ENCODE peak calls at places on chromosomes 2 and 18, in ten cellular contexts. One of them, this sample, is unnamed.
A peak's percentile ranks its signal among the peaks of the same experiment; 100 is the strongest.

GRCh38 chr2:20196053-20196880 is 28.7 kb downstream of the SDC1 start:
- DNase-seq in tibial artery: no peak
- DNase-seq in H1: no peak
- DNase-seq in cardiac muscle cell: no peak
- DNase-seq in uterus: no peak
- DNase-seq in NT2/D1: no peak
- DNase-seq in transverse colon: peak; percentile 78
- DNase-seq in GM23338: no peak
- DNase-seq in lung: peak; percentile 79
- DNase-seq in mucosa of descending colon: peak; percentile 78
- DNase-seq in this sample: no peak

GRCh38 chr18:50594931-50595330 is 35.0 kb downstream of the MAPK4 start:
- DNase-seq in tibial artery: no peak
- DNase-seq in H1: no peak
- DNase-seq in cardiac muscle cell: peak; percentile 67
- DNase-seq in uterus: no peak
- DNase-seq in NT2/D1: no peak
- DNase-seq in transverse colon: peak; percentile 18
- DNase-seq in GM23338: no peak
- DNase-seq in lung: no peak
- DNase-seq in mucosa of descending colon: no peak
- DNase-seq in this sample: no peak

GRCh38 chr2:54041135-54041534 is 70.3 kb upstream of the PSME4 start:
- DNase-seq in tibial artery: no peak
- DNase-seq in H1: no peak
- DNase-seq in cardiac muscle cell: no peak
- DNase-seq in uterus: no peak
- DNase-seq in NT2/D1: no peak
- DNase-seq in transverse colon: no peak
- DNase-seq in GM23338: no peak
- DNase-seq in lung: no peak
- DNase-seq in mucosa of descending colon: no peak
- DNase-seq in this sample: no peak

GRCh38 chr18:48829443-48830149 is 121.2 kb downstream of the SMAD7 start:
- DNase-seq in tibial artery: peak; percentile 81
- DNase-seq in H1: no peak
- DNase-seq in cardiac muscle cell: no peak
- DNase-seq in uterus: peak; percentile 18
- DNase-seq in NT2/D1: no peak
- DNase-seq in transverse colon: no peak
- DNase-seq in GM23338: peak; percentile 70
- DNase-seq in lung: no peak
- DNase-seq in mucosa of descending colon: no peak
- DNase-seq in this sample: no peak

GRCh38 chr2:105396254-105397024 is 2.4 kb downstream of the FHL2 start:
- DNase-seq in tibial artery: peak; percentile 77
- DNase-seq in H1: no peak
- DNase-seq in cardiac muscle cell: peak; percentile 87
- DNase-seq in uterus: no peak
- DNase-seq in NT2/D1: peak; percentile 27
- DNase-seq in transverse colon: peak; percentile 78
- DNase-seq in GM23338: no peak
- DNase-seq in lung: no peak
- DNase-seq in mucosa of descending colon: peak; percentile 81
- DNase-seq in this sample: peak; percentile 31

GRCh38 chr2:159788218-159788617 is 9.8 kb downstream of the CD302 start:
- DNase-seq in tibial artery: no peak
- DNase-seq in H1: no peak
- DNase-seq in cardiac muscle cell: no peak
- DNase-seq in uterus: no peak
- DNase-seq in NT2/D1: no peak
- DNase-seq in transverse colon: peak; percentile 70
- DNase-seq in GM23338: no peak
- DNase-seq in lung: peak; percentile 65
- DNase-seq in mucosa of descending colon: no peak
- DNase-seq in this sample: no peak

GRCh38 chr2:240462704-240463273 is 27.3 kb downstream of the GPC1 start:
- DNase-seq in tibial artery: no peak
- DNase-seq in H1: no peak
- DNase-seq in cardiac muscle cell: no peak
- DNase-seq in uterus: peak; percentile 11
- DNase-seq in NT2/D1: no peak
- DNase-seq in transverse colon: peak; percentile 4
- DNase-seq in GM23338: no peak
- DNase-seq in lung: no peak
- DNase-seq in mucosa of descending colon: no peak
- DNase-seq in this sample: no peak

GRCh38 chr2:81283081-81283480 is 978.5 kb upstream of the LRRTM1 start:
- DNase-seq in tibial artery: no peak
- DNase-seq in H1: no peak
- DNase-seq in cardiac muscle cell: no peak
- DNase-seq in uterus: no peak
- DNase-seq in NT2/D1: no peak
- DNase-seq in transverse colon: no peak
- DNase-seq in GM23338: no peak
- DNase-seq in lung: no peak
- DNase-seq in mucosa of descending colon: no peak
- DNase-seq in this sample: no peak

GRCh38 chr18:54973046-54973445 is 13.8 kb upstream of the CCDC68 start:
- DNase-seq in tibial artery: no peak
- DNase-seq in H1: no peak
- DNase-seq in cardiac muscle cell: no peak
- DNase-seq in uterus: no peak
- DNase-seq in NT2/D1: no peak
- DNase-seq in transverse colon: no peak
- DNase-seq in GM23338: no peak
- DNase-seq in lung: no peak
- DNase-seq in mucosa of descending colon: no peak
- DNase-seq in this sample: no peak

GRCh38 chr2:109126501-109126860 is 2.5 kb upstream of the SH3RF3 start:
- DNase-seq in tibial artery: no peak
- DNase-seq in H1: no peak
- DNase-seq in cardiac muscle cell: peak; percentile 88
- DNase-seq in uterus: no peak
- DNase-seq in NT2/D1: no peak
- DNase-seq in transverse colon: no peak
- DNase-seq in GM23338: no peak
- DNase-seq in lung: no peak
- DNase-seq in mucosa of descending colon: no peak
- DNase-seq in this sample: peak; percentile 18

GRCh38 chr2:38220164-38220563 is 144.2 kb upstream of the CYP1B1 start:
- DNase-seq in tibial artery: no peak
- DNase-seq in H1: no peak
- DNase-seq in cardiac muscle cell: no peak
- DNase-seq in uterus: no peak
- DNase-seq in NT2/D1: no peak
- DNase-seq in transverse colon: no peak
- DNase-seq in GM23338: no peak
- DNase-seq in lung: no peak
- DNase-seq in mucosa of descending colon: no peak
- DNase-seq in this sample: no peak

GRCh38 chr2:164896634-164897033 is 55.0 kb upstream of the COBLL1 start:
- DNase-seq in tibial artery: no peak
- DNase-seq in H1: no peak
- DNase-seq in cardiac muscle cell: peak; percentile 55
- DNase-seq in uterus: no peak
- DNase-seq in NT2/D1: no peak
- DNase-seq in transverse colon: no peak
- DNase-seq in GM23338: no peak
- DNase-seq in lung: no peak
- DNase-seq in mucosa of descending colon: no peak
- DNase-seq in this sample: peak; percentile 34

GRCh38 chr2:163732718-163733117 is 3.1 kb downstream of the FIGN start:
- DNase-seq in tibial artery: no peak
- DNase-seq in H1: no peak
- DNase-seq in cardiac muscle cell: no peak
- DNase-seq in uterus: no peak
- DNase-seq in NT2/D1: no peak
- DNase-seq in transverse colon: no peak
- DNase-seq in GM23338: no peak
- DNase-seq in lung: no peak
- DNase-seq in mucosa of descending colon: no peak
- DNase-seq in this sample: no peak

GRCh38 chr2:163735692-163736432 is at the start of gene FIGN:
- DNase-seq in tibial artery: peak; percentile 90
- DNase-seq in H1: peak; percentile 70
- DNase-seq in cardiac muscle cell: peak; percentile 92
- DNase-seq in uterus: peak; percentile 76
- DNase-seq in NT2/D1: peak; percentile 69
- DNase-seq in transverse colon: peak; percentile 41
- DNase-seq in GM23338: peak; percentile 87
- DNase-seq in lung: peak; percentile 72
- DNase-seq in mucosa of descending colon: peak; percentile 60
- DNase-seq in this sample: peak; percentile 87

GRCh38 chr2:163733301-163733938 is 2.4 kb downstream of the FIGN start:
- DNase-seq in tibial artery: peak; percentile 58
- DNase-seq in H1: no peak
- DNase-seq in cardiac muscle cell: no peak
- DNase-seq in uterus: peak; percentile 14
- DNase-seq in NT2/D1: no peak
- DNase-seq in transverse colon: no peak
- DNase-seq in GM23338: no peak
- DNase-seq in lung: no peak
- DNase-seq in mucosa of descending colon: no peak
- DNase-seq in this sample: peak; percentile 33

GRCh38 chr2:163734911-163735691 is 707 bp downstream of the FIGN start:
- DNase-seq in tibial artery: no peak
- DNase-seq in H1: no peak
- DNase-seq in cardiac muscle cell: peak; percentile 21
- DNase-seq in uterus: no peak
- DNase-seq in NT2/D1: no peak
- DNase-seq in transverse colon: no peak
- DNase-seq in GM23338: peak; percentile 59
- DNase-seq in lung: no peak
- DNase-seq in mucosa of descending colon: no peak
- DNase-seq in this sample: peak; percentile 60

DNA sequence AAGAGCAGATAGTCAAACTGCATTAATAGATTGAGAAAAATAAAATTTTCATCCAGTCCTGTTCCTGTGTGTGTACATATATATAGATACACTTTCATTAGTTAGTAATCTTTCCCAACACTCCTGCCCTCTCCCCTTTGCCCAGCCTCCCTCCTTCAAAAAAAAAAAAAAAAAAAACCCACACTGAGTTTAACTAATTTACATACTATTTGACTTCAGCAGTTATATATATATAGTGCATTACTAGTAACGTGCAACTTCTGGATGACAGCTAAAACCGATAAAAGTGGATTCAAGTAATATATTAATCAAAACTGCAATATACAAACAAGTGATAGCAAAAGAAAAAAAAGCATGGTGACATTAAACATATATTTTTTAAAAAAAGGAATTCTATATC is 1.4 kb downstream of the FIGN start:
- DNase-seq in tibial artery: no peak
- DNase-seq in H1: no peak
- DNase-seq in cardiac muscle cell: no peak
- DNase-seq in uterus: no peak
- DNase-seq in NT2/D1: no peak
- DNase-seq in transverse colon: no peak
- DNase-seq in GM23338: no peak
- DNase-seq in lung: no peak
- DNase-seq in mucosa of descending colon: no peak
- DNase-seq in this sample: no peak
- H3K4me3 ChIP-seq in tibial artery: peak overlapping the region; percentile 65
- H3K4me3 ChIP-seq in H1: peak overlapping the region; percentile 54
- H3K4me3 ChIP-seq in cardiac muscle cell: peak overlapping the region; percentile 98
- H3K4me3 ChIP-seq in uterus: peak overlapping the region; percentile 46
- H3K4me3 ChIP-seq in NT2/D1: peak overlapping the region; percentile 48
- H3K4me3 ChIP-seq in transverse colon: peak overlapping the region; percentile 58
- H3K4me3 ChIP-seq in GM23338: peak overlapping the region; percentile 80
- H3K4me3 ChIP-seq in lung: no peak overlapping the region
- H3K4me3 ChIP-seq in mucosa of descending colon: no peak overlapping the region
- H3K4me3 ChIP-seq in this sample: peak overlapping the region; percentile 86

GRCh38 chr2:8576525-8577157 is 105.2 kb upstream of the ID2 start:
- DNase-seq in tibial artery: no peak
- DNase-seq in H1: no peak
- DNase-seq in cardiac muscle cell: no peak
- DNase-seq in uterus: no peak
- DNase-seq in NT2/D1: no peak
- DNase-seq in transverse colon: peak; percentile 29
- DNase-seq in GM23338: no peak
- DNase-seq in lung: no peak
- DNase-seq in mucosa of descending colon: peak; percentile 58
- DNase-seq in this sample: no peak
- H3K4me1 ChIP-seq in tibial artery: peaks cover 4% of the 10 kb centered on the region
- H3K4me1 ChIP-seq in H1: no peaks in the 10 kb centered on the region
- H3K4me1 ChIP-seq in cardiac muscle cell: peaks cover 27% of the 10 kb centered on the region
- H3K4me1 ChIP-seq in uterus: no peaks in the 10 kb centered on the region
- H3K4me1 ChIP-seq in NT2/D1: peaks cover 32% of the 10 kb centered on the region
- H3K4me1 ChIP-seq in transverse colon: peaks cover 12% of the 10 kb centered on the region
- H3K4me1 ChIP-seq in GM23338: peaks cover 6% of the 10 kb centered on the region
- H3K4me1 ChIP-seq in lung: peaks cover 13% of the 10 kb centered on the region
- H3K4me1 ChIP-seq in mucosa of descending colon: peaks cover 11% of the 10 kb centered on the region
- H3K4me1 ChIP-seq in this sample: no peaks in the 10 kb centered on the region

DNA sequence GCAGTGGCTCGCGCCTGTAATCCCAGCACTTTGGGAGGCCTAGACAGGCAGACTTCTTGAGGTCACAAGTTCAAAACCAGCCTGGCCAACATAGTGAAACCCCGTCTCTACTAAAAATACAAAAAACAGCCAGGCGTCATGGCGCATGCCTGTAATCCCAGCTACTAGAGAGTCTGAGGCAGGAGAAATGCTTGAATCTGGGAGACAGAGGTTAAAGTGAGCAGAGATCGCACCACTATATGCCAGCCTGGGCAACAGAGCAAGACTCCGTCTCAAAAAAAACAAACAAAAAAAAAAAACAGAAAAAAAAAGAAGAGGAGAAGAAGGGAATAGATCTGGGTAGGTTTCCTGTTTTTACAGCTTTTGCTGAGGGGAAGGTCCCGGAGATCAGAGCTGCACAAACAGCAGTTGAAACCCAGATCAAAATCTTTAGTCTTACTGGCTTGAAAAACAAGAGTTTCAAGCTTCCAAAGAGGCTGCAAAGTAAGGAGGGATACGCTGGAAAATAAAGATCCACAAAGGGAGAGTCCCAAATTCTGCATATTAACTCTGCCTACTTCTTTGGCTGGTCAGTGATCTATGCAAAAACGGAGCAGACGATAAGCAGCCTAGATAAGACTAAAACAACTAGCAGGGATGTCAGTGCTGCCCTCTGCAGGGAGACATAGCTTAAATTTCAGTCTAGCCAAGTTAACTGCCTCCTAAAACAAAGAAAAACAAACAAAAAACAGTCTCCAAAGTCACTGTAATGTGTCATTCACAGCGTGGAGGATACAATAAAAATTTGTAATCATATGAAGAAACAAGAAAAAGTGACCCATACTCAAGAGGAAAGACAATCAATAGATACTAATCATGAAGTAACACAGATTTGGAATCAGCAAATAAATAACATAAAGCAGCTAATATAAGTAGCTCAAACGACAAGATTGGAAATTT is 74.1 kb downstream of the TLK1 start:
- DNase-seq in tibial artery: no peak
- DNase-seq in H1: peak; percentile 34
- DNase-seq in cardiac muscle cell: peak; percentile 68
- DNase-seq in uterus: no peak
- DNase-seq in NT2/D1: peak; percentile 22
- DNase-seq in transverse colon: peak; percentile 57
- DNase-seq in GM23338: peak; percentile 86
- DNase-seq in lung: no peak
- DNase-seq in mucosa of descending colon: no peak
- DNase-seq in this sample: peak; percentile 9
- H3K4me3 ChIP-seq in tibial artery: peak overlapping the region; percentile 0
- H3K4me3 ChIP-seq in H1: no peak overlapping the region
- H3K4me3 ChIP-seq in cardiac muscle cell: no peak overlapping the region
- H3K4me3 ChIP-seq in uterus: no peak overlapping the region
- H3K4me3 ChIP-seq in NT2/D1: no peak overlapping the region
- H3K4me3 ChIP-seq in transverse colon: no peak overlapping the region
- H3K4me3 ChIP-seq in GM23338: no peak overlapping the region
- H3K4me3 ChIP-seq in lung: no peak overlapping the region
- H3K4me3 ChIP-seq in mucosa of descending colon: no peak overlapping the region
- H3K4me3 ChIP-seq in this sample: no peak overlapping the region

GRCh38 chr2:36740031-36740430 is 43.5 kb downstream of the VIT start:
- DNase-seq in tibial artery: no peak
- DNase-seq in H1: no peak
- DNase-seq in cardiac muscle cell: no peak
- DNase-seq in uterus: no peak
- DNase-seq in NT2/D1: no peak
- DNase-seq in transverse colon: no peak
- DNase-seq in GM23338: no peak
- DNase-seq in lung: no peak
- DNase-seq in mucosa of descending colon: no peak
- DNase-seq in this sample: no peak
- H3K4me1 ChIP-seq in tibial artery: no peaks in the 10 kb centered on the region
- H3K4me1 ChIP-seq in H1: no peaks in the 10 kb centered on the region
- H3K4me1 ChIP-seq in cardiac muscle cell: no peaks in the 10 kb centered on the region
- H3K4me1 ChIP-seq in uterus: no peaks in the 10 kb centered on the region
- H3K4me1 ChIP-seq in NT2/D1: no peaks in the 10 kb centered on the region
- H3K4me1 ChIP-seq in transverse colon: no peaks in the 10 kb centered on the region
- H3K4me1 ChIP-seq in GM23338: peaks cover 14% of the 10 kb centered on the region
- H3K4me1 ChIP-seq in lung: no peaks in the 10 kb centered on the region
- H3K4me1 ChIP-seq in mucosa of descending colon: no peaks in the 10 kb centered on the region
- H3K4me1 ChIP-seq in this sample: no peaks in the 10 kb centered on the region

This sample was measured in SJCRH30.